ENCODE peak calls at places on chromosomes 13 and 19, in six cellular contexts. W is PC-3; M is naive thymus-derived CD8-positive, alpha-beta T cell; V is midbrain; S is NCI-H1105 treated with DMSO at 0.1 percent for 48 hours; P is D341Med. Z is an unnamed sample.

GRCh38 chr19:30004403-30004802 is 62.4 kb downstream of the URI1 start:
- DNase-seq in W (no peak), M (no peak), V (no peak), S (no peak), P (no peak), Z (no peak)

GRCh38 chr13:37109080-37109678 is 3.7 kb upstream of the CSNK1A1L start:
- DNase-seq in W (peak; percentile 50), M (no peak), V (peak; percentile 72), S (peak; percentile 35), P (no peak), Z (no peak)

GRCh38 chr13:35881360-35881759 is 249.8 kb downstream of the DCLK1 start:
- DNase-seq in W (no peak), M (no peak), V (peak; percentile 48), S (peak; percentile 5), P (no peak), Z (no peak)

GRCh38 chr19:38055655-38056521 is 148.9 kb downstream of the SIPA1L3 start:
- DNase-seq in W (no peak), M (peak; percentile 34), V (no peak), S (peak; percentile 47), P (peak; percentile 36), Z (no peak)

GRCh38 chr19:10339380-10339960 is at the start of gene ICAM3:
- DNase-seq in W (no peak), M (peak; percentile 56), V (no peak), S (no peak), P (no peak), Z (peak; percentile 82)

GRCh38 chr13:32938907-32939306 is 77.3 kb upstream of the KL start:
- DNase-seq in W (peak; percentile 24), M (no peak), V (no peak), S (no peak), P (no peak), Z (no peak)

GRCh38 chr13:109794095-109794494 is 7.7 kb upstream of the IRS2 start:
- DNase-seq in W (no peak), M (no peak), V (no peak), S (no peak), P (no peak), Z (no peak)

GRCh38 chr19:13024126-13024957 is 29.1 kb downstream of the NFIX start:
- DNase-seq in W (peak; percentile 55), M (no peak), V (no peak), S (peak; percentile 55), P (no peak), Z (no peak)

GRCh38 chr19:18713550-18714117 is 30.2 kb downstream of the CRTC1 start:
- DNase-seq in W (no peak), M (no peak), V (no peak), S (no peak), P (no peak), Z (no peak)

GRCh38 chr13:102295316-102296048 is 106.4 kb downstream of the FGF14 start:
- DNase-seq in W (no peak), M (no peak), V (no peak), S (no peak), P (no peak), Z (no peak)

GRCh38 chr13:50156140-50156539 is 140.9 kb downstream of the KCNRG start:
- DNase-seq in W (no peak), M (no peak), V (no peak), S (no peak), P (no peak), Z (no peak)

GRCh38 chr19:40013991-40014390 is 17.1 kb downstream of the ZNF546 start:
- DNase-seq in W (no peak), M (no peak), V (no peak), S (no peak), P (no peak), Z (no peak)

GRCh38 chr13:84431646-84432045 is 549.4 kb upstream of the SLITRK1 start:
- DNase-seq in W (no peak), M (no peak), V (no peak), S (no peak), P (no peak), Z (no peak)

GRCh38 chr19:50417138-50417849 is 1.4 kb upstream of the SPIB start:
- DNase-seq in W (peak; percentile 27), M (no peak), V (no peak), S (peak; percentile 45), P (no peak), Z (no peak)